ENCODE peak calls at places on chromosome 5, in nine cellular contexts. L, N, J, A, S, F, Z, M and X are unnamed samples.

GRCh38 chr5:118220491-118220890 is 767.9 kb downstream of the DTWD2 start:
- DNase-seq in L (no peak), N (no peak), J (no peak), A (no peak), S (no peak), F (no peak), Z (no peak), M (no peak), X (no peak)

GRCh38 chr5:17694401-17694800 is 60.1 kb downstream of the TAF11L14 start:
- DNase-seq in L (no peak), N (no peak), J (no peak), A (no peak), S (no peak), F (no peak), Z (no peak), M (no peak), X (no peak)

GRCh38 chr5:558871-559503 is 34.7 kb upstream of the SLC9A3 start:
- DNase-seq in L (no peak), N (no peak), J (no peak), A (no peak), S (no peak), F (no peak), Z (no peak), M (no peak), X (no peak)

GRCh38 chr5:39064450-39064849 is 9.7 kb downstream of the RICTOR start:
- DNase-seq in L (no peak), N (no peak), J (no peak), A (no peak), S (no peak), F (no peak), Z (no peak), M (no peak), X (no peak)

GRCh38 chr5:160133071-160133917 is 14.0 kb upstream of the PWWP2A start:
- DNase-seq in L (no peak), N (no peak), J (peak; percentile 11), A (peak; percentile 32), S (peak; percentile 17), F (no peak), Z (peak; percentile 75), M (no peak), X (peak; percentile 84)

GRCh38 chr5:85614482-85614881 is 1003.3 kb upstream of the COX7C start:
- DNase-seq in L (no peak), N (no peak), J (no peak), A (no peak), S (no peak), F (no peak), Z (no peak), M (no peak), X (no peak)

GRCh38 chr5:98173334-98173733 is 600.1 kb upstream of the RGMB start:
- DNase-seq in L (no peak), N (no peak), J (no peak), A (no peak), S (no peak), F (no peak), Z (no peak), M (no peak), X (no peak)

GRCh38 chr5:88244686-88245085 is 24.0 kb downstream of the TMEM161B start:
- DNase-seq in L (no peak), N (no peak), J (no peak), A (no peak), S (no peak), F (no peak), Z (no peak), M (no peak), X (no peak)

GRCh38 chr5:173321886-173322285 is 6.3 kb downstream of the STC2 start:
- DNase-seq in L (no peak), N (no peak), J (no peak), A (no peak), S (no peak), F (no peak), Z (no peak), M (no peak), X (no peak)

GRCh38 chr5:173324115-173325001 is 3.9 kb downstream of the STC2 start:
- DNase-seq in L (no peak), N (no peak), J (peak; percentile 97), A (peak; percentile 23), S (peak; percentile 65), F (peak; percentile 71), Z (peak; percentile 80), M (no peak), X (peak; percentile 91)

GRCh38 chr5:173323799-173324114 is 4.5 kb downstream of the STC2 start:
- DNase-seq in L (no peak), N (no peak), J (no peak), A (no peak), S (no peak), F (no peak), Z (no peak), M (no peak), X (no peak)

GRCh38 chr5:173325091-173325698 is 3.0 kb downstream of the STC2 start:
- DNase-seq in L (no peak), N (no peak), J (no peak), A (no peak), S (no peak), F (no peak), Z (no peak), M (no peak), X (no peak)

GRCh38 chr5:173323121-173323798 is 5.0 kb downstream of the STC2 start:
- DNase-seq in L (no peak), N (no peak), J (no peak), A (no peak), S (no peak), F (no peak), Z (no peak), M (no peak), X (peak; percentile 64)
- H3K4me1 ChIP-seq in L (no peaks in the 10 kb centered on the region), N (peaks cover 17% of the 10 kb centered on the region), J (peaks cover 65% of the 10 kb centered on the region), A (peaks cover 15% of the 10 kb centered on the region), S (no peaks in the 10 kb centered on the region), F (peaks cover 37% of the 10 kb centered on the region), Z (peaks cover 43% of the 10 kb centered on the region), M (no peaks in the 10 kb centered on the region), X (peaks cover 29% of the 10 kb centered on the region)

GRCh38 chr5:33448118-33448517 is 7.4 kb downstream of the TARS1 start:
- DNase-seq in L (no peak), N (no peak), J (no peak), A (no peak), S (no peak), F (no peak), Z (no peak), M (no peak), X (no peak)
- H3K36me3 ChIP-seq in L (no peaks in the 10 kb centered on the region), N (no peaks in the 10 kb centered on the region), J (no peaks in the 10 kb centered on the region), A (no peaks in the 10 kb centered on the region), S (peaks cover 6% of the 10 kb centered on the region), F (peaks cover 90% of the 10 kb centered on the region), Z (peaks cover 69% of the 10 kb centered on the region), M (peaks cover 4% of the 10 kb centered on the region), X (peaks cover 23% of the 10 kb centered on the region)

DNA sequence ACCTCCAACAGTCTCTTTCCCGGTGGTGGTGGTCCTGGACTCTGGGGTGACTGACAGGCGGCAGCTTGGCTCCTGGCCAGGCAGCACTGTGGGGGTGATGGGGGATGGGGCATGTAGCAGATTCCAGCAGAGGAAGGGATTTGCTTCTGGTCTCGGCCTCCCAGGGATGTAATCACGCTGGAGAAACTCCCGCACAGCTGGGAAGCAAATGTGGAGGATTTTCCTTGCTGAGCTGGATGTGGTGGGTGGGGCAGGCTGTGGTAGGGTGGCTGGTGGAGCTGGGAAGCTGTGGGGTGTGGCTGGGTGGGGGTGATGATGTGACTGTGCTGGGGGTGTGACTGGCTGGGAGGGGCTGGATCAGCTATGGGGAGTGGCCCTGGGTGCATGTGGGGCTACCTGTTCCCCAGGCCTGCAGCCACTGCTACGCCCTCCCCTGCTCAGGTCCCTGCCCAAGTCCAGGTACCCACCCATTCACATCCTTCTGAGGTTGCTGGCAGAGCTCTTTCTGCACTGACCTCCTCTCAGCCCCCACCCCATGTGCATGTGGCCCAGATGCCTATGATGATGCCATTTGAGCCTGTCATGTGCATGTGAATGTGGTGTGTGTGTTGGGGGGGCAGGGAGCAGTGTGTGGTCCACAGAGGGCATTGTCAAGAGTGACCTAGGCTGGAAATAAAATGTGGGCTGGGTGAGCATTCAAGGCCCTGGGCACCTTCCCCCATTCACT is 3.9 kb downstream of the NDST1 start:
- DNase-seq in L (no peak), N (no peak), J (no peak), A (no peak), S (peak; percentile 94), F (peak; percentile 85), Z (no peak), M (no peak), X (no peak)
- H3K4me1 ChIP-seq in L (peaks cover 27% of the 10 kb centered on the region), N (peaks cover 52% of the 10 kb centered on the region), J (peaks cover 100% of the 10 kb centered on the region), A (peaks cover 94% of the 10 kb centered on the region), S (peaks cover 25% of the 10 kb centered on the region), F (peaks cover 29% of the 10 kb centered on the region), Z (peaks cover 85% of the 10 kb centered on the region), M (no peaks in the 10 kb centered on the region), X (peaks cover 65% of the 10 kb centered on the region)

DNA sequence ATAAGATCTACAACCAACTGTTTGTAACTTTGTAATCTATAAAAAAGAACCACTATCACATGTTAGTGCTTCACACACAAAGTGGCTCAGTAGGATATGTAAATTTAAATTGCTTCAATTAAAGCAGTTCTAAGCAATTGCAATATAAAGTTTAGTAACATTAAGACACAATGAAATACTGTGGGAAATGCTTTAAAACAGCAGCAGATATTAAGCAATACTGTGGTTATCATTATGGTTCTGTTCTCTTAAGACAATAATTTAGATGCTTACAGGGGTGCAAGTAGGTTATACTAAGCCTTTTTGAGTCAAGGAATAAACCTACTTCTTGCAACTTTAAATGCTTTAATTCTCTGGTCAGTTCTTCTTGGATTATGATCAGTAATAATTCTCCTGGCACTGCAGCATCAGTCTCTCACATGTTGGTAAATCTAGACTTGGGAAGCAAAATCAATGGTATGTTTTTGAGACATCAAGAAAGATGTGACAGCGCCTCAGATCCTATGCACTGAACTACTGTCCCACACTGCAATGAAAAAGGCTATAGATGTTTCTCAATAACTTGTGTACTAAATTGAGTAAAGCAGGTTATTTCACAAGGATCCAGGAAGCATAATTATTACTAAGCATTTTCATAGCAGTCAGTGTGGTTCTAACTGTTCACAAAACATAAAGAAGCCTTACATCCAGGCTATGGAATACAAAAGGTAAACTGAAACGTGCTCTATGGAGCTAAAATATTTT is 338.7 kb upstream of the PDE4D start:
- DNase-seq in L (no peak), N (no peak), J (no peak), A (no peak), S (no peak), F (no peak), Z (no peak), M (no peak), X (no peak)
- H3K36me3 ChIP-seq in L (no peaks in the 10 kb centered on the region), N (no peaks in the 10 kb centered on the region), J (no peaks in the 10 kb centered on the region), A (no peaks in the 10 kb centered on the region), S (no peaks in the 10 kb centered on the region), F (no peaks in the 10 kb centered on the region), Z (no peaks in the 10 kb centered on the region), M (no peaks in the 10 kb centered on the region), X (no peaks in the 10 kb centered on the region)